ENCODE peak calls at places on chromosome 7, in eight cellular contexts. J is adrenal gland; L is fibroblast of lung; K is CD8-positive, alpha-beta memory T cell; B is heart left ventricle; Y is lung; C is uterus; F is lower lobe of right lung. Z is an unnamed sample.

GRCh38 chr7:136741941-136742340 is 126.5 kb upstream of the CHRM2 start:
- DNase-seq in J (no peak), L (peak; percentile 9), K (no peak), B (no peak), Y (no peak), C (no peak), F (no peak), Z (no peak)

GRCh38 chr7:107318523-107319160 is 149.8 kb downstream of the HBP1 start:
- DNase-seq in J (no peak), L (peak; percentile 2), K (no peak), B (no peak), Y (no peak), C (no peak), F (no peak), Z (peak; percentile 8)

GRCh38 chr7:108291791-108292440 is 161.8 kb upstream of the LAMB4 start:
- DNase-seq in J (no peak), L (no peak), K (no peak), B (no peak), Y (no peak), C (no peak), F (no peak), Z (no peak)

GRCh38 chr7:82566752-82567151 is 123.2 kb upstream of the CACNA2D1 start:
- DNase-seq in J (no peak), L (no peak), K (no peak), B (no peak), Y (no peak), C (no peak), F (no peak), Z (no peak)

GRCh38 chr7:134920026-134920758 is 66.1 kb upstream of the AGBL3 start:
- DNase-seq in J (no peak), L (peak; percentile 84), K (no peak), B (no peak), Y (no peak), C (no peak), F (no peak), Z (no peak)

GRCh38 chr7:101537205-101537604 is 91.9 kb downstream of the MYL10 start:
- DNase-seq in J (peak; percentile 63), L (peak; percentile 10), K (no peak), B (no peak), Y (no peak), C (no peak), F (no peak), Z (no peak)

GRCh38 chr7:52287698-52288097 is 747.7 kb upstream of the POM121L12 start:
- DNase-seq in J (no peak), L (no peak), K (no peak), B (no peak), Y (no peak), C (no peak), F (no peak), Z (no peak)

GRCh38 chr7:94511763-94512162 is 2.2 kb downstream of the CASD1 start:
- DNase-seq in J (no peak), L (peak; percentile 48), K (no peak), B (no peak), Y (peak; percentile 32), C (no peak), F (no peak), Z (no peak)

GRCh38 chr7:81053623-81054022 is 134.8 kb upstream of the SEMA3C start:
- DNase-seq in J (no peak), L (peak; percentile 41), K (no peak), B (no peak), Y (no peak), C (no peak), F (no peak), Z (no peak)

GRCh38 chr7:4694653-4695335 is 12.7 kb downstream of the FOXK1 start:
- DNase-seq in J (peak; percentile 76), L (peak; percentile 90), K (no peak), B (peak; percentile 47), Y (no peak), C (peak; percentile 84), F (no peak), Z (no peak)

GRCh38 chr7:5226921-5227785 is 37.1 kb downstream of the WIPI2 start:
- DNase-seq in J (no peak), L (no peak), K (no peak), B (no peak), Y (no peak), C (no peak), F (peak; percentile 37), Z (no peak)

GRCh38 chr7:38410056-38410455 is 136.6 kb upstream of the TARP start:
- DNase-seq in J (no peak), L (no peak), K (no peak), B (no peak), Y (no peak), C (no peak), F (no peak), Z (no peak)

GRCh38 chr7:7207876-7208275 is 25.5 kb downstream of the C1GALT1 start:
- DNase-seq in J (no peak), L (peak; percentile 3), K (no peak), B (no peak), Y (no peak), C (no peak), F (no peak), Z (no peak)

GRCh38 chr7:35734001-35734483 is 39.1 kb upstream of the HERPUD2 start:
- DNase-seq in J (no peak), L (no peak), K (no peak), B (no peak), Y (no peak), C (no peak), F (no peak), Z (no peak)
- H3K36me3 ChIP-seq in J (no peaks in the 10 kb centered on the region), L (no peaks in the 10 kb centered on the region), K (no peaks in the 10 kb centered on the region), B (no peaks in the 10 kb centered on the region), Y (no peaks in the 10 kb centered on the region), C (no peaks in the 10 kb centered on the region), F (no peaks in the 10 kb centered on the region), Z (no peaks in the 10 kb centered on the region)

DNA sequence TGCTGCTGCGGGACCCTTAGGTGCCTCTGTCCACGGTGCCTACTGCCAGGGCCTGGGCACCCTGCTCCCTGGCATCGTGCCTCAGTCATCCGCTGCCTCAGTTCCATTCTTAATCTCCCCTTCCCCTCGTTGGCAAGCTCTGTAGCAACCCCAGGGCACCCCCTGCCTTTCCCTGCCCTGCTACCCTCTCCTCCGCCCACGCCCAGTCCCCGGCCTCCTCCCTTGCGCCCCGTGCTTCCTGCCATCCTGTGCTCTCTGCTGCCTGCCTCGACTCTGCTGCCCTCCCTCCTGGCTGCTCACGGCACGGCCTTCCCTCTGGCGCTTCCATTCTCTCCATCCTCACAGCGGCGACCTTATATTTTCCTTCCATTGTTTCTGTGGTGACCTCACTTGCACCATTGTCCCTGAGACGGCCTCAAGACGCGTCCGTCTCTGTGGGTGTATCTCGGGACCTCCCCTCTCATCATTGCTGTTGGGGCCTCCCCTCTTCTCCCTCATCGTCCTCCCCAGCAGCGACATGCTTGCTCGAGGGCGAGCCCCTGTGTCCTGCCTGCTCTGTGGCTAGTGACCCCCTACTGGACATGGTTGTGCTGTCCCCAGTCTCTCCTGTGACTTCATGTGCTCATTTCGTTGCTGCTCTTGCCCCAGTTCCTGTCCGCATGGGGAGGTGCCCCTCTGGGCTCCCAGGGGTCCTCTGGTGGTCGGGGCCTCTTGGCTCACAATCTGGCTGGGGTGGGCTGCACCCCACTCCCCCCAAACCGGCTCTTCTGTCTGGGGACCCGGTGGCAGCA is 35.3 kb downstream of the AGAP3 start:
- DNase-seq in J (no peak), L (no peak), K (no peak), B (no peak), Y (no peak), C (no peak), F (no peak), Z (no peak)
- H3K36me3 ChIP-seq in J (no peaks in the 10 kb centered on the region), L (peaks cover 29% of the 10 kb centered on the region), K (peaks cover 5% of the 10 kb centered on the region), B (peaks cover 15% of the 10 kb centered on the region), Y (peaks cover 69% of the 10 kb centered on the region), C (no peaks in the 10 kb centered on the region), F (peaks cover 86% of the 10 kb centered on the region), Z (peaks cover 73% of the 10 kb centered on the region)

GRCh38 chr7:30585675-30586074 is 9.0 kb upstream of the GARS1 start:
- DNase-seq in J (no peak), L (no peak), K (no peak), B (no peak), Y (no peak), C (no peak), F (no peak), Z (no peak)

GRCh38 chr7:30584970-30585369 is 9.7 kb upstream of the GARS1 start:
- DNase-seq in J (no peak), L (no peak), K (no peak), B (no peak), Y (no peak), C (no peak), F (no peak), Z (no peak)

GRCh38 chr7:30583181-30583580 is 11.5 kb upstream of the GARS1 start:
- DNase-seq in J (no peak), L (no peak), K (no peak), B (no peak), Y (no peak), C (no peak), F (no peak), Z (no peak)

GRCh38 chr7:30584415-30584814 is 10.3 kb upstream of the GARS1 start:
- DNase-seq in J (no peak), L (no peak), K (no peak), B (no peak), Y (no peak), C (no peak), F (no peak), Z (no peak)
- H3K36me3 ChIP-seq in J (no peaks in the 10 kb centered on the region), L (peaks cover 5% of the 10 kb centered on the region), K (peaks cover 23% of the 10 kb centered on the region), B (peaks cover 8% of the 10 kb centered on the region), Y (peaks cover 10% of the 10 kb centered on the region), C (no peaks in the 10 kb centered on the region), F (peaks cover 56% of the 10 kb centered on the region), Z (peaks cover 15% of the 10 kb centered on the region)

GRCh38 chr7:40805361-40805760 is 670.6 kb downstream of the SUGCT start:
- DNase-seq in J (no peak), L (peak; percentile 63), K (no peak), B (no peak), Y (no peak), C (no peak), F (no peak), Z (no peak)
- H3K36me3 ChIP-seq in J (no peaks in the 10 kb centered on the region), L (no peaks in the 10 kb centered on the region), K (no peaks in the 10 kb centered on the region), B (no peaks in the 10 kb centered on the region), Y (no peaks in the 10 kb centered on the region), C (no peaks in the 10 kb centered on the region), F (no peaks in the 10 kb centered on the region), Z (no peaks in the 10 kb centered on the region)

DNA sequence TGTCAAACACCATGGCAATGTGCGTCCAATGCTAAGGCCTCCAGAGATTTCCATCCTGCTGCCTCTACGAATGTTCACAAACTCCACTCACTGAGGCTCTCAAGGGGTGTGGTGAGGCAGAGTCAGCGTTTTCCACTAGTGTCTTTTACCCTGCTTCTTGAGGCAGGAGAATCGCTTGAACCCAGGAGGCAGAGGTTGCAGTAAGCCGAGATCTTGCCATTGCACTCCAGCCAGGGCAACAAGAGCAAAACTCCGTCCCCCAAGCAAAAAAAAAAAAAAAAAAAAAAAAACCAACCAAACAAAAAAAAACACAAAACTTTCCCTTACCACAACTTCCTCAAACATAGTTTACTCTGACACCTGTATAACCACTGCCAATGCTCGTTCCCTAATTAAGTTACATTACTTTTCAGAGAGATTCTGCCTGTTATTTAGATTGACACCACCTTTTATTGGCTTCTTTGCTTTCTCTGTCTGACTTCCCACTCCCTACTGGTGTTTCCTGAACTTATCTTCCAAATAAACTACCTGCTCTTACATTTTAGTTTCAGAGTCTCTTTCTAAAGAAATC is 102.1 kb upstream of the ZNF746 start:
- DNase-seq in J (no peak), L (no peak), K (peak; percentile 30), B (no peak), Y (no peak), C (no peak), F (no peak), Z (no peak)
- H3K36me3 ChIP-seq in J (no peaks in the 10 kb centered on the region), L (peaks cover 5% of the 10 kb centered on the region), K (peaks cover 8% of the 10 kb centered on the region), B (peaks cover 3% of the 10 kb centered on the region), Y (peaks cover 39% of the 10 kb centered on the region), C (no peaks in the 10 kb centered on the region), F (peaks cover 80% of the 10 kb centered on the region), Z (peaks cover 46% of the 10 kb centered on the region)

GRCh38 chr7:105488219-105488571 is 33.9 kb downstream of the PUS7 start:
- DNase-seq in J (no peak), L (no peak), K (no peak), B (no peak), Y (no peak), C (no peak), F (no peak), Z (no peak)
- H3K36me3 ChIP-seq in J (no peaks in the 10 kb centered on the region), L (no peaks in the 10 kb centered on the region), K (no peaks in the 10 kb centered on the region), B (no peaks in the 10 kb centered on the region), Y (peaks cover 3% of the 10 kb centered on the region), C (no peaks in the 10 kb centered on the region), F (no peaks in the 10 kb centered on the region), Z (peaks cover 28% of the 10 kb centered on the region)

Z was measured in WERI-Rb-1.